ENCODE peak calls at places on chromosomes 5 and 9, in ten cellular contexts. V is RCC 7860; L is NCI-H2107; P is A172; Y is lower leg skin; F is activated CD8-positive, alpha-beta memory T cell treated with anti-CD3 and anti-CD28 coated beads for 48 hours; K is G401; B is activated T-cell treated with anti-CD3 and anti-CD28 coated beads for 1 hour; I is activated naive CD4-positive, alpha-beta T cell treated with anti-CD3 and anti-CD28 coated beads for 36 hours; D is stimulated activated naive CD4-positive, alpha-beta T cell. T is an unnamed sample.

GRCh38 chr9:122941560-122942234 is 877 bp downstream of the RABGAP1 start:
- DNase-seq in V (peak), L (no peak), P (peak), Y (no peak), F (no peak), K (no peak), B (no peak), I (no peak), D (no peak), T (peak)

GRCh38 chr5:175257128-175257846 is 186.7 kb downstream of the DRD1 start:
- DNase-seq in V (no peak), L (no peak), P (no peak), Y (no peak), F (no peak), K (no peak), B (no peak), I (no peak), D (no peak), T (no peak)

GRCh38 chr9:115262477-115262876 is 144.5 kb upstream of the TNC start:
- DNase-seq in V (peak), L (peak), P (peak), Y (no peak), F (no peak), K (peak), B (no peak), I (no peak), D (no peak), T (peak)

GRCh38 chr5:74167206-74167929 is 473.2 kb downstream of the ENC1 start:
- DNase-seq in V (peak), L (no peak), P (peak), Y (peak), F (no peak), K (no peak), B (no peak), I (no peak), D (no peak), T (peak)

GRCh38 chr5:142171270-142171669 is 62.7 kb downstream of the NDFIP1 start:
- DNase-seq in V (no peak), L (no peak), P (no peak), Y (no peak), F (no peak), K (no peak), B (no peak), I (no peak), D (no peak), T (no peak)

GRCh38 chr9:21294325-21294724 is 10.8 kb downstream of the IFNA5 start:
- DNase-seq in V (peak), L (no peak), P (peak), Y (no peak), F (no peak), K (no peak), B (no peak), I (peak), D (no peak), T (peak)

GRCh38 chr5:90402521-90403255 is 6.9 kb downstream of the CETN3 start:
- DNase-seq in V (no peak), L (no peak), P (no peak), Y (no peak), F (no peak), K (no peak), B (no peak), I (no peak), D (no peak), T (no peak)

GRCh38 chr5:40550481-40550880 is 129.2 kb upstream of the PTGER4 start:
- DNase-seq in V (no peak), L (no peak), P (no peak), Y (no peak), F (no peak), K (no peak), B (no peak), I (no peak), D (no peak), T (no peak)

GRCh38 chr5:9726931-9727330 is 96.8 kb upstream of the TAS2R1 start:
- DNase-seq in V (no peak), L (no peak), P (no peak), Y (no peak), F (no peak), K (no peak), B (no peak), I (no peak), D (no peak), T (no peak)

GRCh38 chr9:92278117-92278516 is 15.4 kb downstream of the IARS1 start:
- DNase-seq in V (no peak), L (no peak), P (no peak), Y (no peak), F (no peak), K (no peak), B (no peak), I (no peak), D (no peak), T (no peak)

GRCh38 chr9:137272241-137273094 is 5.1 kb upstream of the TOR4A start:
- DNase-seq in V (no peak), L (no peak), P (no peak), Y (no peak), F (no peak), K (no peak), B (no peak), I (no peak), D (no peak), T (no peak)

GRCh38 chr5:93279292-93279974 is 301.6 kb downstream of the NR2F1-AS1 start:
- DNase-seq in V (no peak), L (no peak), P (no peak), Y (no peak), F (no peak), K (no peak), B (no peak), I (no peak), D (no peak), T (no peak)

GRCh38 chr5:95771109-95771708 is 40.1 kb downstream of the RHOBTB3 start:
- DNase-seq in V (no peak), L (no peak), P (no peak), Y (no peak), F (no peak), K (peak), B (no peak), I (no peak), D (no peak), T (no peak)

GRCh38 chr5:172417983-172418630 is 36.2 kb downstream of the SH3PXD2B start:
- DNase-seq in V (no peak), L (no peak), P (peak), Y (peak), F (no peak), K (peak), B (no peak), I (no peak), D (no peak), T (no peak)

GRCh38 chr9:115837618-115838017 is 316.0 kb upstream of the PAPPA start:
- DNase-seq in V (no peak), L (no peak), P (no peak), Y (no peak), F (no peak), K (no peak), B (no peak), I (no peak), D (no peak), T (no peak)

GRCh38 chr5:176727983-176728675 is 80.8 kb downstream of the TSPAN17 start:
- DNase-seq in V (no peak), L (no peak), P (no peak), Y (no peak), F (no peak), K (no peak), B (no peak), I (no peak), D (no peak), T (no peak)

GRCh38 chr5:149251546-149251945 is 20.1 kb upstream of the AFAP1L1 start:
- DNase-seq in V (no peak), L (no peak), P (no peak), Y (no peak), F (no peak), K (peak), B (no peak), I (no peak), D (no peak), T (no peak)

GRCh38 chr5:12794476-12795332 is 890.5 kb upstream of the CTNND2 start:
- DNase-seq in V (no peak), L (no peak), P (no peak), Y (no peak), F (no peak), K (no peak), B (no peak), I (no peak), D (no peak), T (no peak)

GRCh38 chr5:9343146-9343850 is 202.6 kb downstream of the SEMA5A start:
- DNase-seq in V (peak), L (no peak), P (peak), Y (no peak), F (no peak), K (no peak), B (no peak), I (no peak), D (no peak), T (peak)

GRCh38 chr5:180608572-180609310 is 17.4 kb upstream of the SCGB3A1 start:
- DNase-seq in V (no peak), L (no peak), P (no peak), Y (no peak), F (no peak), K (no peak), B (no peak), I (no peak), D (no peak), T (no peak)

GRCh38 chr9:126975327-126976059 is 60.9 kb downstream of the RALGPS1 start:
- DNase-seq in V (no peak), L (no peak), P (no peak), Y (no peak), F (no peak), K (peak), B (no peak), I (no peak), D (no peak), T (no peak)

GRCh38 chr9:93319301-93319991 is 132.0 kb upstream of the FAM120A start:
- DNase-seq in V (no peak), L (no peak), P (no peak), Y (no peak), F (no peak), K (no peak), B (no peak), I (no peak), D (no peak), T (no peak)

GRCh38 chr5:136703706-136704105 is 338.4 kb upstream of the TRPC7 start:
- DNase-seq in V (no peak), L (no peak), P (no peak), Y (no peak), F (no peak), K (no peak), B (no peak), I (no peak), D (no peak), T (no peak)

T was measured in kidney glomerular epithelial cell.